ENCODE peak calls at places on chromosomes 5 and 9, in nine cellular contexts. E is NCI-H1694; W is CD4-positive, alpha-beta T cell; S is iPS DF 19.7; H is heart right ventricle; U is T-cell; O is NCI-H1417; I is lower leg skin; X is stimulated activated CD4-positive, alpha-beta T cell treated with anti-CD3 and anti-CD28 coated beads, Interleukin-4, amount 100 ng/mL, for 24 hours. A is an unnamed sample.

GRCh38 chr5:67305913-67306710 is 109.5 kb upstream of the CD180 start:
- DNase-seq in E (no peak), W (no peak), S (no peak), H (no peak), U (no peak), O (no peak), I (no peak), X (no peak), A (no peak)

GRCh38 chr9:109026306-109026705 is 13.0 kb upstream of the CTNNAL1 start:
- DNase-seq in E (no peak), W (no peak), S (no peak), H (no peak), U (no peak), O (no peak), I (no peak), X (no peak), A (no peak)

GRCh38 chr9:87343816-87344438 is 153.7 kb upstream of the DAPK1 start:
- DNase-seq in E (no peak), W (no peak), S (no peak), H (no peak), U (no peak), O (no peak), I (no peak), X (no peak), A (no peak)

GRCh38 chr5:127923804-127924570 is 159.6 kb upstream of the SLC12A2 start:
- DNase-seq in E (no peak), W (no peak), S (no peak), H (no peak), U (no peak), O (no peak), I (no peak), X (no peak), A (no peak)

GRCh38 chr9:126108240-126108639 is 218.4 kb upstream of the MVB12B start:
- DNase-seq in E (no peak), W (no peak), S (no peak), H (no peak), U (no peak), O (no peak), I (no peak), X (no peak), A (no peak)

GRCh38 chr5:77168187-77168883 is 42.1 kb upstream of the PDE8B start:
- DNase-seq in E (peak), W (no peak), S (no peak), H (peak), U (no peak), O (no peak), I (peak), X (no peak), A (no peak)

GRCh38 chr9:135179041-135179440 is 91.6 kb downstream of the OLFM1 start:
- DNase-seq in E (no peak), W (no peak), S (no peak), H (no peak), U (no peak), O (no peak), I (no peak), X (no peak), A (no peak)

GRCh38 chr5:16550316-16550952 is 66.4 kb downstream of the RETREG1 start:
- DNase-seq in E (peak), W (no peak), S (no peak), H (peak), U (peak), O (peak), I (peak), X (peak), A (no peak)

GRCh38 chr9:97557606-97558095 is 56.2 kb downstream of the TMOD1 start:
- DNase-seq in E (peak), W (no peak), S (no peak), H (peak), U (no peak), O (no peak), I (peak), X (no peak), A (peak)

GRCh38 chr5:124655943-124656459 is 90.4 kb downstream of the ZNF608 start:
- DNase-seq in E (peak), W (no peak), S (no peak), H (no peak), U (no peak), O (peak), I (no peak), X (no peak), A (peak)

GRCh38 chr5:146947181-146947941 is 68.8 kb upstream of the PPP2R2B start:
- DNase-seq in E (peak), W (no peak), S (no peak), H (no peak), U (no peak), O (no peak), I (no peak), X (no peak), A (no peak)

GRCh38 chr9:127112056-127112455 is 10.4 kb downstream of the ANGPTL2 start:
- DNase-seq in E (no peak), W (no peak), S (peak), H (peak), U (no peak), O (peak), I (peak), X (no peak), A (no peak)